ENCODE peak calls at places on chromosomes 16 and 17, in four cellular contexts. H, Z, N and B are unnamed samples.

GRCh38 chr16:67598527-67598926 is 36.2 kb downstream of the CTCF start:
- DNase-seq in H (no peak), Z (no peak), N (peak; percentile 11), B (no peak)

GRCh38 chr16:70605284-70605659 is 41.1 kb upstream of the IL34 start:
- DNase-seq in H (no peak), Z (no peak), N (no peak), B (no peak)

GRCh38 chr16:11583171-11583570 is 3.5 kb downstream of the LITAF start:
- DNase-seq in H (no peak), Z (no peak), N (no peak), B (no peak)

GRCh38 chr16:54143934-54144333 is 142.7 kb downstream of the IRX3 start:
- DNase-seq in H (no peak), Z (no peak), N (no peak), B (no peak)

GRCh38 chr17:43832976-43833829 is at the start of gene MPP3:
- DNase-seq in H (no peak), Z (peak; percentile 52), N (no peak), B (no peak)

GRCh38 chr17:50774225-50774803 is 7.0 kb upstream of the ANKRD40CL start:
- DNase-seq in H (no peak), Z (no peak), N (no peak), B (no peak)

GRCh38 chr17:56185491-56185890 is 32.2 kb downstream of the ANKFN1 start:
- DNase-seq in H (no peak), Z (no peak), N (no peak), B (no peak)

GRCh38 chr16:48632137-48632774 is 22.3 kb upstream of the N4BP1 start:
- DNase-seq in H (peak; percentile 74), Z (no peak), N (no peak), B (no peak)

GRCh38 chr17:16918443-16918842 is 53.5 kb downstream of the TNFRSF13B start:
- DNase-seq in H (no peak), Z (peak; percentile 46), N (no peak), B (no peak)

GRCh38 chr17:63399856-63400255 is 46.2 kb downstream of the CYB561 start:
- DNase-seq in H (no peak), Z (no peak), N (no peak), B (no peak)

GRCh38 chr16:9469512-9469911 is 378.1 kb downstream of the HAPSTR1 start:
- DNase-seq in H (no peak), Z (no peak), N (no peak), B (peak; percentile 40)

GRCh38 chr17:70169707-70170597 is 620 bp downstream of the KCNJ2 start:
- DNase-seq in H (no peak), Z (no peak), N (no peak), B (no peak)

GRCh38 chr17:1095093-1095852 is 84.5 kb downstream of the ABR start:
- DNase-seq in H (no peak), Z (peak; percentile 71), N (no peak), B (no peak)

GRCh38 chr17:54494731-54495715 is 405.6 kb upstream of the TOM1L1 start:
- DNase-seq in H (no peak), Z (no peak), N (no peak), B (no peak)

GRCh38 chr17:35171834-35172233 is 22.4 kb downstream of the SLC35G3 start:
- DNase-seq in H (no peak), Z (no peak), N (no peak), B (no peak)

GRCh38 chr17:64320613-64321553 is 57.8 kb upstream of the TEX2 start:
- DNase-seq in H (no peak), Z (peak; percentile 41), N (peak; percentile 30), B (no peak)

GRCh38 chr16:64381979-64382378 is 739.9 kb downstream of the CDH11 start:
- DNase-seq in H (no peak), Z (no peak), N (no peak), B (no peak)

GRCh38 chr17:65797809-65798208 is 236.4 kb upstream of the AXIN2 start:
- DNase-seq in H (no peak), Z (no peak), N (no peak), B (no peak)

GRCh38 chr17:68794636-68795503 is 160.3 kb downstream of the ABCA8 start:
- DNase-seq in H (no peak), Z (no peak), N (peak; percentile 26), B (no peak)

GRCh38 chr17:77329741-77330531 is 189.2 kb downstream of the SEC14L1 start:
- DNase-seq in H (no peak), Z (no peak), N (no peak), B (no peak)

GRCh38 chr17:61416540-61417363 is 17.1 kb downstream of the TBX2 start:
- DNase-seq in H (peak; percentile 96), Z (peak; percentile 77), N (no peak), B (no peak)

GRCh38 chr17:79666111-79666510 is 55.3 kb upstream of the RBFOX3 start:
- DNase-seq in H (no peak), Z (no peak), N (no peak), B (no peak)

GRCh38 chr16:3021449-3022207 is 1.5 kb downstream of the TNFRSF12A start:
- DNase-seq in H (no peak), Z (peak; percentile 57), N (peak; percentile 80), B (peak; percentile 86)

GRCh38 chr17:43906951-43907424 is 348 bp downstream of the MPP2 start:
- DNase-seq in H (no peak), Z (no peak), N (no peak), B (no peak)

GRCh38 chr16:160691-161190 is 5.0 kb upstream of the HBM start:
- DNase-seq in H (no peak), Z (no peak), N (no peak), B (no peak)

GRCh38 chr16:74709477-74709877 is 8.8 kb upstream of the MLKL start:
- DNase-seq in H (no peak), Z (peak; percentile 73), N (peak; percentile 38), B (no peak)

GRCh38 chr16:53357208-53357586 is 77.1 kb upstream of the RBL2 start:
- DNase-seq in H (peak; percentile 83), Z (no peak), N (no peak), B (no peak)

GRCh38 chr17:83193336-83194188 is 114.2 kb downstream of the METRNL start:
- DNase-seq in H (no peak), Z (no peak), N (no peak), B (no peak)

GRCh38 chr17:74217036-74217725 is 3.8 kb downstream of the TTYH2 start:
- DNase-seq in H (no peak), Z (no peak), N (no peak), B (no peak)

GRCh38 chr16:2091722-2092620 is 43.7 kb downstream of the PKD1 start:
- DNase-seq in H (no peak), Z (no peak), N (no peak), B (no peak)

GRCh38 chr17:18184143-18185007 is 747 bp downstream of the ALKBH5 start:
- DNase-seq in H (no peak), Z (peak; percentile 27), N (no peak), B (no peak)

GRCh38 chr16:63943568-63943967 is 1178.3 kb downstream of the CDH11 start:
- DNase-seq in H (no peak), Z (no peak), N (no peak), B (no peak)

DNA sequence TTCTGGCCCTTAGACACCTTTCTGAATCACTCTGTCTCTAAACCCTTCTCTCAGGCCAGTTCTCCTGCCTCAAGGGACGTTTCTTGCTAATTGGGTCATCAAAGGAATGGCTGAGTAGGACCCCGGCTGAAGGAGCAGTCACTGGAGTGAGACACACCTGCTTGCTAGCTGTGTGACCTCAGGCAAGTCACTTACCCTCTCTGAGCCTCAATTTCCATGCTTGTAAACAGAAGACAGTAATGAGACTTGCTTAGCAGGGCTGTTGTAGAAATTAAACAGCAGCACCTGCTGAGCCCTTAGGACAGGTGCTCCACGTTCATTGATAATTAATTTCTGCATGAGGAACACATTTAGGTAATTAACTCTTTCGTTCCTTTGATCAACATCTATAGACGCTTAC is 6.8 kb downstream of the CIBAR2 start:
- DNase-seq in H (no peak), Z (no peak), N (no peak), B (no peak)
- H3K27ac ChIP-seq in H (no peak overlapping the region), Z (no peak overlapping the region), N (no peak overlapping the region), B (no peak overlapping the region)

DNA sequence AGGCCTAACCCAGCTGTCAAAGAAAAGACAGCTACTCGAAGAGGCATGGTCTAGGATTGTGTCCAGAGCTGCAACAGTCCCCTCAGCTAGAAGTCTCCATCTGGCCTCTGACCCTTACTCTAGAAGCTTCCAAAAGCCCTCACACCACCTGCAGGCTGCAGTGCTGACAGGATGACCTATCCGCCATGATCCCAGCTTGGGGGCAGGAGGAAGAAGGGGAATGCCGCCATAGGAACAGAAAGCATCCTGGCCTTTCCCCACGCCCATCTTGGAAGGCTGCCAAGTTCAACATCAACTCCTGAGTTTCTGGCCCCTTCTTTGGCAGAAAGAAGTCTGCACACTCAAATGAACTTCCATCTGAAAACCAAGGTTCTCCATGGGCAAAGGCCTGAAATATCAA is 3.1 kb upstream of the KRT36 start:
- DNase-seq in H (no peak), Z (no peak), N (no peak), B (no peak)
- H3K27ac ChIP-seq in H (no peak overlapping the region), Z (no peak overlapping the region), N (no peak overlapping the region), B (no peak overlapping the region)

DNA sequence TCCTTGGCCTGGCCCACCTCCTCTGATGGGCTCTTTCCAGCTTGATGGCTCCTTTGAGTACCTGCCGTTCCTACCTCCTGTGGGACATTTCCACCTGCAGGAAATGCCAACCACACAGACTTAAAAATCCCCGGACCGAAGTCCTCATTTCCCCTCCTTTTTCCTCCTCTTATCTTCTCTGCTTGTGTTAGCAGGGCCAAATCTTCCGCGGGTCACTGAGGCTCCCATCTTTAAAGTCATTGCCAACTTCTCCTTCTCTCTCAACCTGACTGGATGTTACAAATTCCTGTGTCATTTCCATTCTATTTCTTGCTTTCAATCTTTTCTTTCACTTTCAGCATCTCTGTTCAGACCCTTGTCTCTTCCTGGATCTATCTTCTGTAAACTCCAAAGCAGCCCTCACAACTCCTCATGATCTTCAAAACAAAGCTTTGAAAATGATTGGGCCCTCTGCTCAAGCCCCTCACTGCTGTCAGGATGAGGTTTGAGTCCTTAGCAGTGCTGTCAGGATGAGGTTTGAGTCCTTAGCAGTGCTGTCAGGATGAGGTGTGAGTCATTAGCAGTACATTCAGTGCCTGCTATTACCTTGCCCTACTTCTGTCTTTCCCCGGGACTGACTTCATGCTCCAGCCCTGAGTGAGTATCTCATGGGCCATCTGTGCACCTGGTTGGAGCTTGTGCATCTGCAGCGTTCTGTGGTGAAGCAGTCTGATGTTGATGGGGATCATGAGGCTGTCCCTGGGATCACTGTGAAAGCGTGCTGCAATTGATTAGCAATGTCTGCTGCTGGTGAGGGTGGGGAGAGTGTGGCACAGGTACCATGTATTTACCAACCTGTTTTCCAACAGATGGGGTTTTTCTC is 100.1 kb downstream of the IRF8 start:
- DNase-seq in H (no peak), Z (no peak), N (no peak), B (no peak)
- H3K27ac ChIP-seq in H (no peak overlapping the region), Z (no peak overlapping the region), N (no peak overlapping the region), B (no peak overlapping the region)

GRCh38 chr16:56424404-56424765 is 960 bp downstream of the AMFR start:
- DNase-seq in H (no peak), Z (no peak), N (no peak), B (no peak)

GRCh38 chr16:56424791-56425438 is 430 bp downstream of the AMFR start:
- DNase-seq in H (no peak), Z (peak; percentile 8), N (no peak), B (no peak)

GRCh38 chr16:56423584-56424403 is 1.6 kb downstream of the AMFR start:
- DNase-seq in H (no peak), Z (no peak), N (no peak), B (no peak)

GRCh38 chr16:56426585-56426984 is 1.2 kb upstream of the AMFR start:
- DNase-seq in H (no peak), Z (no peak), N (no peak), B (peak; percentile 29)

DNA sequence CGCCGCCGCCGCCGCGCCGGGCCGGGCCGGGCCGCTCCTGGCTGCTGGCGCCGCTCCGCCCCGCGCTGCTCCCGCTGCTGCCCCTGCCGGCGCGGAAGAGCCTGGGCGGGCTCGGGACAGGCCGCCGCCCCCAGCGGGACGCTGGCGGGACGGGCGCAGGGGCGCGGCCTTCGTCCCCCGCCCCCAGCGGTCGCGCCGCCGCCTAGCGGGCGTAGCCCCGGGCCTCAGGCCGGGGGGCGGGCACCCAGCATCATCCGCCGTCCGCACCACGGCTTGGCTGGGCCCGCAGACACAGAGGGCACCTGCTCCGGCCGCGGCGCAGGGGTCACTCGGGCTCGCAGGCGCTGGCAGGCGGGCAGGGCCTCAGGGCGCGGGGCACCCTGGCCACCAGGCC is at the start of gene AMFR:
- DNase-seq in H (no peak), Z (peak; percentile 37), N (peak; percentile 36), B (no peak)
- H3K27ac ChIP-seq in H (peak within 1 kb of the TSS; percentile 94), Z (peak within 1 kb of the TSS; percentile 85), N (no peak within 1 kb of the TSS), B (peak within 1 kb of the TSS; percentile 61)